ENCODE peak calls at places on chromosomes 7 and 10, in six cellular contexts. One of them, this sample, is unnamed. For H3K9me3, the result is how much of the 10 kb centered on the place peaks cover.

GRCh38 chr10:100551733-100552132 is 16.0 kb downstream of the HIF1AN start:
- ATAC-seq in A549: no peak
- ATAC-seq in upper lobe of left lung: no peak
- ATAC-seq in K562: peak
- ATAC-seq in GM12878: no peak
- ATAC-seq in HepG2: no peak
- ATAC-seq in this sample: no peak

GRCh38 chr10:113686028-113686427 is 6.3 kb downstream of the CASP7 start:
- ATAC-seq in A549: no peak
- ATAC-seq in HepG2: no peak
- ATAC-seq in K562: no peak
- ATAC-seq in upper lobe of left lung: no peak
- ATAC-seq in GM12878: no peak
- ATAC-seq in this sample: no peak

GRCh38 chr7:101924171-101924570 is 106.7 kb downstream of the CUX1 start:
- ATAC-seq in HepG2: no peak
- ATAC-seq in GM12878: no peak
- ATAC-seq in K562: no peak
- ATAC-seq in A549: no peak
- ATAC-seq in upper lobe of left lung: no peak
- ATAC-seq in this sample: peak

GRCh38 chr10:60023475-60023874 is 117.1 kb upstream of the CCDC6 start:
- ATAC-seq in GM12878: no peak
- ATAC-seq in K562: peak
- ATAC-seq in upper lobe of left lung: no peak
- ATAC-seq in A549: no peak
- ATAC-seq in HepG2: no peak
- ATAC-seq in this sample: no peak

GRCh38 chr10:122515588-122516231 is 44.8 kb upstream of the DMBT1 start:
- ATAC-seq in GM12878: peak
- ATAC-seq in HepG2: no peak
- ATAC-seq in upper lobe of left lung: no peak
- ATAC-seq in K562: no peak
- ATAC-seq in A549: no peak
- ATAC-seq in this sample: peak

GRCh38 chr7:132279718-132280117 is 296.6 kb downstream of the PLXNA4 start:
- ATAC-seq in GM12878: no peak
- ATAC-seq in A549: no peak
- ATAC-seq in upper lobe of left lung: no peak
- ATAC-seq in K562: no peak
- ATAC-seq in HepG2: no peak
- ATAC-seq in this sample: no peak

GRCh38 chr7:78901566-78901965 is 551.9 kb downstream of the MAGI2 start:
- ATAC-seq in A549: no peak
- ATAC-seq in K562: no peak
- ATAC-seq in upper lobe of left lung: no peak
- ATAC-seq in HepG2: no peak
- ATAC-seq in GM12878: no peak
- ATAC-seq in this sample: no peak

GRCh38 chr10:27482984-27483956 is 20.8 kb upstream of the RAB18 start:
- ATAC-seq in GM12878: no peak
- ATAC-seq in K562: no peak
- ATAC-seq in A549: peak
- ATAC-seq in upper lobe of left lung: peak
- ATAC-seq in HepG2: no peak
- ATAC-seq in this sample: no peak

GRCh38 chr10:101893510-101894120 is 50.0 kb upstream of the KCNIP2 start:
- ATAC-seq in HepG2: no peak
- ATAC-seq in A549: no peak
- ATAC-seq in K562: no peak
- ATAC-seq in GM12878: no peak
- ATAC-seq in upper lobe of left lung: no peak
- ATAC-seq in this sample: no peak

GRCh38 chr10:95262763-95263518 is 27.9 kb downstream of the PDLIM1 start:
- ATAC-seq in K562: no peak
- ATAC-seq in A549: no peak
- ATAC-seq in HepG2: peak
- ATAC-seq in GM12878: no peak
- ATAC-seq in upper lobe of left lung: peak
- ATAC-seq in this sample: no peak

GRCh38 chr10:48253970-48254657 is 20.4 kb downstream of the FRMPD2 start:
- ATAC-seq in A549: no peak
- ATAC-seq in upper lobe of left lung: no peak
- ATAC-seq in K562: no peak
- ATAC-seq in HepG2: no peak
- ATAC-seq in GM12878: no peak
- ATAC-seq in this sample: no peak

GRCh38 chr7:98133621-98134266 is 27.1 kb downstream of the LMTK2 start:
- ATAC-seq in HepG2: peak
- ATAC-seq in K562: peak
- ATAC-seq in A549: no peak
- ATAC-seq in upper lobe of left lung: no peak
- ATAC-seq in GM12878: peak
- ATAC-seq in this sample: no peak

GRCh38 chr10:86667421-86668181 is 710 bp upstream of the LDB3 start:
- ATAC-seq in GM12878: no peak
- ATAC-seq in HepG2: no peak
- ATAC-seq in upper lobe of left lung: no peak
- ATAC-seq in K562: no peak
- ATAC-seq in A549: no peak
- ATAC-seq in this sample: no peak

GRCh38 chr7:47103498-47104205 is 478.3 kb downstream of the TNS3 start:
- ATAC-seq in HepG2: no peak
- ATAC-seq in upper lobe of left lung: no peak
- ATAC-seq in A549: no peak
- ATAC-seq in K562: peak
- ATAC-seq in GM12878: peak
- ATAC-seq in this sample: no peak

GRCh38 chr7:107179326-107180163 is 10.7 kb downstream of the HBP1 start:
- ATAC-seq in GM12878: no peak
- ATAC-seq in upper lobe of left lung: no peak
- ATAC-seq in A549: peak
- ATAC-seq in HepG2: no peak
- ATAC-seq in K562: peak
- ATAC-seq in this sample: no peak

GRCh38 chr7:101915000-101915399 is 97.6 kb downstream of the CUX1 start:
- ATAC-seq in GM12878: no peak
- ATAC-seq in upper lobe of left lung: no peak
- ATAC-seq in A549: no peak
- ATAC-seq in K562: no peak
- ATAC-seq in HepG2: no peak
- ATAC-seq in this sample: no peak

GRCh38 chr7:18357691-18358090 is 137.9 kb upstream of the HDAC9 start:
- ATAC-seq in GM12878: peak
- ATAC-seq in HepG2: peak
- ATAC-seq in upper lobe of left lung: no peak
- ATAC-seq in A549: peak
- ATAC-seq in K562: no peak
- ATAC-seq in this sample: no peak

GRCh38 chr10:95503012-95503411 is 58.2 kb downstream of the SORBS1 start:
- ATAC-seq in HepG2: peak
- ATAC-seq in K562: no peak
- ATAC-seq in GM12878: no peak
- ATAC-seq in upper lobe of left lung: no peak
- ATAC-seq in A549: no peak
- ATAC-seq in this sample: peak

GRCh38 chr7:87328281-87328680 is 17.2 kb upstream of the CROT start:
- ATAC-seq in HepG2: no peak
- ATAC-seq in upper lobe of left lung: no peak
- ATAC-seq in A549: no peak
- ATAC-seq in K562: peak
- ATAC-seq in GM12878: no peak
- ATAC-seq in this sample: no peak
- H3K9me3 ChIP-seq in HepG2: half or more
- H3K9me3 ChIP-seq in upper lobe of left lung: under half
- H3K9me3 ChIP-seq in A549: under half
- H3K9me3 ChIP-seq in K562: under half
- H3K9me3 ChIP-seq in GM12878: under half
- H3K9me3 ChIP-seq in this sample: under half

DNA sequence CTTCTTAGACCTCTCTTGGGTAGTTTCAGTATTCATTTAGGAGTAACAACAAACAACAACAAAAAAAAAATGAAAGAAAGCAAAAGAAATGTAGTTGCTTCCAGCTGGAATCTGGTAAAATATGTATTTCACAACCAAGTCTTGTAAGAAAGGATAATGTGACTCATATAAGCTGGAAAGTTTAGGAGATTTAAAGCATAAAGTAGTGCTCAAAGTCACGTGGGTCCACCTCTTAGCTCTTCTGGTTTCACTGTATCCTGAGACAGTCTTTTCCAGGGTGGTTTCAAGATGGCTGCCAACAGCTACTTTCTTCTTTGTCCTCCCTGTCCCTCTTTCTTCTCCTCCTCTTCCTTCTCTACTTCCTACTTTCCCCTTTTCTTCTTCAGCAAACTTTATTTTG is 69.5 kb upstream of the CDK13 start:
- ATAC-seq in GM12878: no peak
- ATAC-seq in HepG2: no peak
- ATAC-seq in upper lobe of left lung: no peak
- ATAC-seq in A549: no peak
- ATAC-seq in K562: no peak
- ATAC-seq in this sample: no peak
- TF ChIP-seq EP300 in GM12878: no peak
- TF ChIP-seq EP300 in HepG2: no peak
- TF ChIP-seq EP300 in upper lobe of left lung: no peak
- TF ChIP-seq EP300 in A549: no peak
- TF ChIP-seq EP300 in K562: no peak
- TF ChIP-seq EP300 in this sample: no peak

DNA sequence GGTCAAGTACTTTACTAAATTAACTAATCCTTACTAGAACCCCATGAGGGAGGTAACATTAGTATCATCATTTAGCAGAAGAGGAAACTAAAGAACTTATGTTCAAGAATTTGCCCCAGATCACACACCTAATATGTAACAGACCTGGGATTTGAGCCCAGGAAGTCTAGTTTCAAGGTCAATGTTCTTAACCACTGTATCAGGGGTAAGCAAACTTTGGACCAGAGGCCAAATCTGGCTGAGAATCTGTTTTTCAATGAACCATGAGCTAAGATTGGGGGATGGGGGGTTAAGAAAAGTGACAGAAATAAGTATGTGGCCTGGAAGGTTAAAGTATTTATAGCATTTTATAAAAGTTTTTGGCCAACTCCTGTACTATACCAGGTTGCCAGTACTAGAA is 95.1 kb downstream of the ZNF248 start:
- ATAC-seq in HepG2: no peak
- ATAC-seq in A549: no peak
- ATAC-seq in GM12878: no peak
- ATAC-seq in upper lobe of left lung: no peak
- ATAC-seq in K562: no peak
- ATAC-seq in this sample: no peak
- H3K9me3 ChIP-seq in HepG2: under half
- H3K9me3 ChIP-seq in A549: under half
- H3K9me3 ChIP-seq in GM12878: under half
- H3K9me3 ChIP-seq in upper lobe of left lung: under half
- H3K9me3 ChIP-seq in K562: under half
- H3K9me3 ChIP-seq in this sample: under half

GRCh38 chr10:70679498-70679897 is 7.2 kb downstream of the ADAMTS14 start:
- ATAC-seq in A549: no peak
- ATAC-seq in GM12878: no peak
- ATAC-seq in upper lobe of left lung: no peak
- ATAC-seq in K562: no peak
- ATAC-seq in HepG2: no peak
- ATAC-seq in this sample: peak
- TF ChIP-seq EP300 in A549: no peak
- TF ChIP-seq EP300 in GM12878: no peak
- TF ChIP-seq EP300 in upper lobe of left lung: no peak
- TF ChIP-seq EP300 in K562: no peak
- TF ChIP-seq EP300 in HepG2: no peak
- TF ChIP-seq EP300 in this sample: no peak